ENCODE peak calls at places on chromosomes 13 and 19, in five cellular contexts. Q, B, J, S and Z are unnamed samples.
A peak's percentile ranks its signal among the peaks of the same experiment; 100 is the strongest.

GRCh38 chr19:30516111-30516510 is 143.9 kb downstream of the ZNF536 start:
- DNase-seq in S (no peak), J (no peak), Q (no peak), B (no peak), Z (no peak)

GRCh38 chr19:5091576-5092215 is 122.8 kb downstream of the KDM4B start:
- DNase-seq in Q (no peak), S (no peak), J (no peak), B (no peak), Z (no peak)

GRCh38 chr13:94454334-94454733 is 25.1 kb downstream of the DCT start:
- DNase-seq in B (no peak), J (no peak), Q (no peak), S (no peak), Z (no peak)

GRCh38 chr13:37695200-37695599 is 96.6 kb upstream of the POSTN start:
- DNase-seq in J (no peak), B (no peak), Q (no peak), S (no peak), Z (peak; percentile 17)

GRCh38 chr19:16888629-16889371 is at the start of gene F2RL3:
- DNase-seq in J (peak; percentile 31), Q (no peak), S (peak; percentile 26), B (peak; percentile 5), Z (peak; percentile 96)

GRCh38 chr13:39036212-39036611 is 1.7 kb downstream of the PROSER1 start:
- DNase-seq in J (no peak), B (no peak), Q (peak; percentile 26), S (peak; percentile 30), Z (peak; percentile 13)

GRCh38 chr19:33904681-33905080 is 108.0 kb downstream of the KCTD15 start:
- DNase-seq in S (peak; percentile 52), B (no peak), J (no peak), Q (no peak), Z (peak; percentile 87)

GRCh38 chr19:37987356-37988332 is 80.6 kb downstream of the SIPA1L3 start:
- DNase-seq in B (no peak), J (no peak), S (no peak), Q (no peak), Z (no peak)

GRCh38 chr13:29679357-29680050 is 84.0 kb upstream of the SLC7A1 start:
- DNase-seq in B (no peak), S (peak; percentile 14), Q (no peak), J (peak; percentile 78), Z (no peak)

GRCh38 chr13:81987677-81988357 is 1646.9 kb upstream of the SPRY2 start:
- DNase-seq in S (no peak), B (no peak), J (no peak), Q (no peak), Z (no peak)

GRCh38 chr19:49874503-49875157 is 2.5 kb downstream of the AKT1S1 start:
- DNase-seq in B (peak; percentile 55), J (no peak), S (no peak), Q (no peak), Z (no peak)

GRCh38 chr13:30619731-30620130 is 2.0 kb downstream of the USPL1 start:
- DNase-seq in B (no peak), J (no peak), S (no peak), Q (no peak), Z (no peak)

GRCh38 chr13:23159587-23160240 is 21.1 kb upstream of the SGCG start:
- DNase-seq in S (no peak), J (no peak), B (no peak), Q (no peak), Z (no peak)

GRCh38 chr13:99908129-99908805 is 63.3 kb downstream of the ZIC5 start:
- DNase-seq in S (no peak), J (no peak), B (peak; percentile 49), Q (no peak), Z (no peak)